ENCODE peak calls at places on chromosome X, in five cellular contexts. One of them, this sample, is unnamed.

GRCh38 chrX:155313766-155314165 is 20.6 kb downstream of the CLIC2 start:
- DNase-seq in prostate gland: no peak
- DNase-seq in mesendoderm: peak; percentile 39
- DNase-seq in heart right ventricle: no peak
- DNase-seq in CD8-positive, alpha-beta T cell: no peak
- DNase-seq in this sample: no peak

GRCh38 chrX:64580605-64581004 is 185.4 kb upstream of the MTMR8 start:
- DNase-seq in heart right ventricle: no peak
- DNase-seq in CD8-positive, alpha-beta T cell: no peak
- DNase-seq in mesendoderm: peak; percentile 48
- DNase-seq in prostate gland: no peak
- DNase-seq in this sample: no peak

GRCh38 chrX:24216827-24217226 is 67.3 kb downstream of the ZFX start:
- DNase-seq in CD8-positive, alpha-beta T cell: no peak
- DNase-seq in mesendoderm: no peak
- DNase-seq in prostate gland: no peak
- DNase-seq in heart right ventricle: no peak
- DNase-seq in this sample: no peak

GRCh38 chrX:131649741-131650140 is 105.9 kb downstream of the OR13H1 start:
- DNase-seq in prostate gland: no peak
- DNase-seq in CD8-positive, alpha-beta T cell: no peak
- DNase-seq in mesendoderm: no peak
- DNase-seq in heart right ventricle: no peak
- DNase-seq in this sample: no peak

GRCh38 chrX:12825801-12826200 is 34.6 kb downstream of the PRPS2 start:
- DNase-seq in heart right ventricle: no peak
- DNase-seq in CD8-positive, alpha-beta T cell: no peak
- DNase-seq in prostate gland: no peak
- DNase-seq in mesendoderm: peak; percentile 61
- DNase-seq in this sample: no peak

GRCh38 chrX:80876877-80877276 is 67.2 kb upstream of the BRWD3 start:
- DNase-seq in heart right ventricle: no peak
- DNase-seq in prostate gland: no peak
- DNase-seq in CD8-positive, alpha-beta T cell: no peak
- DNase-seq in mesendoderm: peak; percentile 26
- DNase-seq in this sample: no peak

GRCh38 chrX:110671068-110671803 is 124.4 kb downstream of the CHRDL1 start:
- DNase-seq in prostate gland: no peak
- DNase-seq in mesendoderm: peak; percentile 16
- DNase-seq in heart right ventricle: no peak
- DNase-seq in CD8-positive, alpha-beta T cell: no peak
- DNase-seq in this sample: no peak

GRCh38 chrX:107107459-107107858 is 11.2 kb downstream of the RBM41 start:
- DNase-seq in prostate gland: no peak
- DNase-seq in heart right ventricle: no peak
- DNase-seq in mesendoderm: no peak
- DNase-seq in CD8-positive, alpha-beta T cell: no peak
- DNase-seq in this sample: no peak

GRCh38 chrX:106286053-106286650 is 118.0 kb downstream of the PWWP3B start:
- DNase-seq in prostate gland: no peak
- DNase-seq in mesendoderm: peak; percentile 24
- DNase-seq in CD8-positive, alpha-beta T cell: no peak
- DNase-seq in heart right ventricle: no peak
- DNase-seq in this sample: peak; percentile 36

GRCh38 chrX:418927-419729 is 32.4 kb upstream of the PPP2R3B start:
- DNase-seq in prostate gland: no peak
- DNase-seq in heart right ventricle: no peak
- DNase-seq in CD8-positive, alpha-beta T cell: no peak
- DNase-seq in mesendoderm: no peak
- DNase-seq in this sample: no peak

GRCh38 chrX:314049-314448 is 4.5 kb downstream of the GTPBP6 start:
- DNase-seq in heart right ventricle: no peak
- DNase-seq in CD8-positive, alpha-beta T cell: no peak
- DNase-seq in prostate gland: no peak
- DNase-seq in mesendoderm: no peak
- DNase-seq in this sample: no peak

GRCh38 chrX:56813318-56813837 is 84.3 kb downstream of the NBDY start:
- DNase-seq in mesendoderm: peak; percentile 78
- DNase-seq in heart right ventricle: no peak
- DNase-seq in prostate gland: peak; percentile 44
- DNase-seq in CD8-positive, alpha-beta T cell: peak; percentile 41
- DNase-seq in this sample: peak; percentile 8

GRCh38 chrX:39983715-39984114 is 114.0 kb downstream of the BCOR start:
- DNase-seq in mesendoderm: no peak
- DNase-seq in prostate gland: no peak
- DNase-seq in heart right ventricle: no peak
- DNase-seq in CD8-positive, alpha-beta T cell: no peak
- DNase-seq in this sample: peak; percentile 49

GRCh38 chrX:54415534-54416350 is 24.5 kb upstream of the TSR2 start:
- DNase-seq in mesendoderm: peak; percentile 4
- DNase-seq in prostate gland: no peak
- DNase-seq in CD8-positive, alpha-beta T cell: no peak
- DNase-seq in heart right ventricle: no peak
- DNase-seq in this sample: no peak

DNA sequence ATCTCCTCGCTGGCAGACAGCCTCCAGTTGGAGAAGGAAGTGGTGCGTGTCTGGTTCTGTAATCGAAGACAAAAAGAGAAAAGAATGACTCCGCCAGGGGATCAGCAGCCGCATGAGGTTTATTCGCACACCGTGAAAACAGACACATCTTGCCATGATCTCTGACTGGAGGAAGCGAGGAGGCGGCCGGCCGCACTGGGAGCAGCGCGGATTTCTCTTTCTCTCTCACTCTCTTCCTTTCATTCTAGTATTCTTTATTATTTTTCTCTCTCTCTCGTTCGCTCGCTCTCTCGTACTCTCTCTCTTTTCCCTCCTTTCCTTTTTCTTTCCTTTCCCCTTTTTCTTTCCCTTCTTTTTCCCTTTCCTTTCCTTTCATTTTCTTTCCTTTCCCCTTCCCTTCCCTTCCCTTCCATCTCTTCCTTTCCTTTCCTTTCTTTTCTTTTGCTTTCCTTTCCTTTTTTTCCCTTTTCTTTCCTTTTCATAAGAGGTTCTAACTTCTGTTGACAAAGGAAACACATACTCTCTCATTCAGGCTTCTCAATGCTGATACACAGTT is 1.2 kb downstream of the POU3F4 start:
- DNase-seq in heart right ventricle: no peak
- DNase-seq in prostate gland: no peak
- DNase-seq in CD8-positive, alpha-beta T cell: no peak
- DNase-seq in mesendoderm: no peak
- DNase-seq in this sample: no peak
- H3K4me3 ChIP-seq in heart right ventricle: no peak overlapping the region
- H3K4me3 ChIP-seq in prostate gland: no peak overlapping the region
- H3K4me3 ChIP-seq in CD8-positive, alpha-beta T cell: no peak overlapping the region
- H3K4me3 ChIP-seq in mesendoderm: no peak overlapping the region
- H3K4me3 ChIP-seq in this sample: no peak overlapping the region

GRCh38 chrX:153928846-153929245 is 2.8 kb upstream of the ARHGAP4 start:
- DNase-seq in prostate gland: no peak
- DNase-seq in heart right ventricle: no peak
- DNase-seq in CD8-positive, alpha-beta T cell: no peak
- DNase-seq in mesendoderm: no peak
- DNase-seq in this sample: no peak
- H3K4me3 ChIP-seq in prostate gland: no peak overlapping the region
- H3K4me3 ChIP-seq in heart right ventricle: peak overlapping the region; percentile 39
- H3K4me3 ChIP-seq in CD8-positive, alpha-beta T cell: no peak overlapping the region
- H3K4me3 ChIP-seq in mesendoderm: no peak overlapping the region
- H3K4me3 ChIP-seq in this sample: no peak overlapping the region

GRCh38 chrX:9312922-9313867 is 151.7 kb upstream of the TBL1X start:
- DNase-seq in CD8-positive, alpha-beta T cell: peak; percentile 72
- DNase-seq in mesendoderm: peak; percentile 38
- DNase-seq in prostate gland: no peak
- DNase-seq in heart right ventricle: peak; percentile 40
- DNase-seq in this sample: no peak
- H3K4me3 ChIP-seq in CD8-positive, alpha-beta T cell: no peak overlapping the region
- H3K4me3 ChIP-seq in mesendoderm: no peak overlapping the region
- H3K4me3 ChIP-seq in prostate gland: no peak overlapping the region
- H3K4me3 ChIP-seq in heart right ventricle: no peak overlapping the region
- H3K4me3 ChIP-seq in this sample: no peak overlapping the region

GRCh38 chrX:48901069-48901468 is 3.3 kb downstream of the PQBP1 start:
- DNase-seq in prostate gland: no peak
- DNase-seq in CD8-positive, alpha-beta T cell: no peak
- DNase-seq in heart right ventricle: no peak
- DNase-seq in mesendoderm: no peak
- DNase-seq in this sample: no peak

GRCh38 chrX:48896611-48897011 is 957 bp downstream of the TIMM17B start:
- DNase-seq in mesendoderm: peak; percentile 54
- DNase-seq in prostate gland: no peak
- DNase-seq in heart right ventricle: no peak
- DNase-seq in CD8-positive, alpha-beta T cell: no peak
- DNase-seq in this sample: no peak

GRCh38 chrX:48897621-48898306 is at the start of the genes PQBP1 and TIMM17B:
- DNase-seq in heart right ventricle: peak; percentile 86
- DNase-seq in prostate gland: peak; percentile 89
- DNase-seq in CD8-positive, alpha-beta T cell: peak; percentile 84
- DNase-seq in mesendoderm: peak; percentile 98
- DNase-seq in this sample: peak; percentile 90

GRCh38 chrX:48897157-48897620 is 379 bp downstream of the TIMM17B start:
- DNase-seq in prostate gland: peak; percentile 76
- DNase-seq in heart right ventricle: peak; percentile 66
- DNase-seq in mesendoderm: peak; percentile 91
- DNase-seq in CD8-positive, alpha-beta T cell: peak; percentile 45
- DNase-seq in this sample: no peak

DNA sequence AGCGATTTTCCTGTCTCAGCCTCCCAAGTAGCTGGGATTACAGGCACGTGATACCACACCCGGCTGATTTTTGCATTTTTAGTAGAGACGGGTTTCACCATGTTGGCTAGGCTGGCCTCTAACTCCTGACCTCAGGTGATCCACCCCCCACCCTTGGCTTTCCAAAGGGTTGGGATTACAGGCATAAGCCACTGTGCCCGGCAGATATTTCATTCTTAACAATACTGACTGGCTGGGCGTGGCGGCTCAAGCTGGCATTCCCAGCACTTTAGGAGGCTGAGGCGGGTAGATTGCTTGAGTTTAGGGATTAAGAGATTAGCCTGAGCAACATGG is 1.3 kb downstream of the PQBP1 start:
- DNase-seq in heart right ventricle: no peak
- DNase-seq in prostate gland: no peak
- DNase-seq in CD8-positive, alpha-beta T cell: no peak
- DNase-seq in mesendoderm: no peak
- DNase-seq in this sample: no peak
- H3K4me3 ChIP-seq in heart right ventricle: no peak overlapping the region
- H3K4me3 ChIP-seq in prostate gland: no peak overlapping the region
- H3K4me3 ChIP-seq in CD8-positive, alpha-beta T cell: no peak overlapping the region
- H3K4me3 ChIP-seq in mesendoderm: no peak overlapping the region
- H3K4me3 ChIP-seq in this sample: no peak overlapping the region